ENCODE peak calls at places on chromosome 13, in four cellular contexts. T is effector memory CD4-positive, alpha-beta T cell; Z is OCI-LY7; R is A673. F is an unnamed sample. For H3K4me1, the result is how much of the 10 kb centered on the place peaks cover.

GRCh38 chr13:114047358-114047881 is 73.5 kb upstream of the C13orf46 start:
- DNase-seq in Z (no peak), R (no peak), T (no peak), F (no peak)

GRCh38 chr13:111658150-111659100 is 338.0 kb downstream of the TEX29 start:
- DNase-seq in Z (no peak), R (peak), T (no peak), F (no peak)

GRCh38 chr13:52903320-52903719 is 54.9 kb upstream of the PCDH8 start:
- DNase-seq in R (no peak), T (no peak), Z (peak), F (no peak)

GRCh38 chr13:112785419-112785856 is 95.6 kb downstream of the ATP11A start:
- DNase-seq in Z (no peak), R (no peak), T (no peak), F (no peak)

GRCh38 chr13:61684976-61685682 is 269.5 kb upstream of the PCDH20 start:
- DNase-seq in Z (no peak), T (no peak), R (no peak), F (no peak)

GRCh38 chr13:100986571-100986970 is 312.0 kb upstream of the TMTC4 start:
- DNase-seq in Z (no peak), T (no peak), R (peak), F (no peak)

GRCh38 chr13:42028113-42028799 is 20.2 kb upstream of the DGKH start:
- DNase-seq in T (no peak), Z (no peak), R (no peak), F (no peak)

GRCh38 chr13:31172535-31172934 is 10.8 kb upstream of the HSPH1 start:
- DNase-seq in R (no peak), T (no peak), Z (no peak), F (no peak)

GRCh38 chr13:52779028-52779612 is 39.5 kb upstream of the CNMD start:
- DNase-seq in R (no peak), Z (no peak), T (no peak), F (no peak)

DNA sequence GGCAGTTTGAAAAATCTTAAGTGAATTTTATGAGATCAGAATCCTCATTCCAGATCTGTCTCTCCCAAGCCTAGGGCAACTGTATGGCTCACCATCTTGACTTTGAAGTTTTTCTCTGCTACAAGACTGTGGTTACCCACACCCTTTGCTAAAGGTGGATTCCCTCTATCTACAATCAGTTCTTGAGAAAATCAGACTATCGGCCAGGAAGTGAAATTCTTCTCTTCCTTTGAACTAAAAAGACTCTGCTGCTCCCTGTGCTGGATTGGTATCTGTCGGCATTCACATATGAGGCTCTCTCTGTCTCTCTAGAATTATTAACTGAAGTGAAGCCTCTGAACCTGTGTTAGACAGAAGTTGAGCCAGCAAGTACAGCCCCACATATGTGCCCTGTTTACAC is 145.9 kb downstream of the MIPEP start:
- DNase-seq in Z (no peak), T (no peak), R (no peak), F (no peak)
- H3K27ac ChIP-seq in Z (no peak), T (no peak), R (no peak), F (no peak)

DNA sequence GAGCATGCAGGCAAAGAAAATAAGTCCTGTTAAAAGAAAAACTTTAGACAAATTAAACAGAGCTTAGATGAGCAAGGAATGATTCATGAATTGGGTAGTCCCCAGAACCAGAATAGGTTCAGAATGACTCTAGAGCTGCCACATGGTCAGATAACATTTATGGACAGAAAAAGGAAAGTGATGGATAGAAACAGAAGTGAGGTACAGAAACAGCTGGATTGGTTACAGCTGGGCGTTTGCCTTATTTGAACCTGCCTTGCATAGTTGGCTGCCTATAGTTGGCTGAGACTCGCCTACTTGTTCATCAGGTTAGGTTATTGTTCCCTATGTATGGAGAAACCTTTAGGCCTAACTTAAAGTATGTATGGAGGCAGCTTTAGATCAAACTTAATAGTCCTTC is 35.4 kb downstream of the WDFY2 start:
- DNase-seq in T (no peak), Z (no peak), R (no peak), F (no peak)
- H3K4me1 ChIP-seq in T (under half), Z (under half), R (half or more), F (under half)

DNA sequence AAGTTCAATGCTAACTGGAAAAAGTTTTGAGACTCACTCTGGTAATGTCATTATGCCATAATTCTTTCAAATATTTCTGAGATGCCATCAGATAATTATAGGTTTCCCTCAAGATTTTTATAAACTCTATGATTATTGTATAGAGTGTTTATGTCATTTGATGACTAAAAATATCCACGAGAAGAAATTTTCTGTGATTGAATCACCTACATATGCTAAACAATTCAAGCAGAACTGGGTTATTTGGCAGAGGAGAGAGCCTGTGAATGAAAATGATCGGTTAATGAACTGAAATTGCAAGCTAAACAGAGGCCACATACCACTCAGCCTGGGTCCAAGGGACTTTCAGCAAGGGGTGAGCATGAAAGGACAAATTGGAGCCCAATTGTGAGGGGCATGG is 92.6 kb upstream of the TSC22D1 start:
- DNase-seq in Z (no peak), T (no peak), R (no peak), F (no peak)
- H3K27ac ChIP-seq in Z (no peak), T (no peak), R (no peak), F (no peak)

GRCh38 chr13:110575322-110576069 is 14.0 kb upstream of the RAB20 start:
- DNase-seq in Z (no peak), R (no peak), T (no peak), F (no peak)
- H3K4me1 ChIP-seq in Z (under half), R (under half), T (under half), F (under half)